ENCODE peak calls at places on chromosomes 4 and X, in four cellular contexts. I is psoas muscle, A is mammary epithelial cell, V is Panc1. E is an unnamed sample.

GRCh38 chr4:94548571-94548970 is 96.8 kb downstream of the PDLIM5 start:
- DNase-seq in V (peak; percentile 24), A (peak; percentile 90), I (no peak), E (no peak)

GRCh38 chr4:52545099-52546069 is 113.7 kb downstream of the USP46 start:
- DNase-seq in I (peak; percentile 57), A (peak; percentile 49), V (peak; percentile 61), E (peak; percentile 19)

GRCh38 chrX:113986427-113986826 is 597.5 kb upstream of the HTR2C start:
- DNase-seq in V (no peak), I (no peak), A (no peak), E (no peak)

GRCh38 chrX:65608021-65608420 is 59.4 kb upstream of the MSN start:
- DNase-seq in A (no peak), I (no peak), V (no peak), E (no peak)

GRCh38 chr4:184019667-184020665 is 114.9 kb downstream of the STOX2 start:
- DNase-seq in V (no peak), A (no peak), I (no peak), E (no peak)

GRCh38 chrX:39975094-39975865 is 122.5 kb downstream of the BCOR start:
- DNase-seq in V (no peak), A (peak; percentile 58), I (no peak), E (no peak)

GRCh38 chr4:972651-973424 is 531 bp downstream of the DGKQ start:
- DNase-seq in V (no peak), A (peak; percentile 39), I (peak; percentile 55), E (no peak)

GRCh38 chrX:132364313-132364712 is 124.5 kb downstream of the MBNL3 start:
- DNase-seq in A (peak; percentile 4), I (no peak), V (no peak), E (no peak)

GRCh38 chr4:2105559-2105958 is 46.4 kb downstream of the NAT8L start:
- DNase-seq in A (no peak), V (no peak), I (no peak), E (no peak)

GRCh38 chrX:140933056-140933455 is 69.3 kb upstream of the SPANXB1 start:
- DNase-seq in V (no peak), A (no peak), I (no peak), E (no peak)

GRCh38 chr4:150581206-150581605 is 745 bp upstream of the MAB21L2 start:
- DNase-seq in I (no peak), V (no peak), A (no peak), E (no peak)

GRCh38 chrX:134600714-134601113 is 57.6 kb downstream of the PLAC1 start:
- DNase-seq in A (peak; percentile 28), V (no peak), I (no peak), E (no peak)

GRCh38 chrX:152520653-152521052 is 69.5 kb upstream of the GABRA3 start:
- DNase-seq in I (no peak), A (no peak), V (no peak), E (no peak)

DNA sequence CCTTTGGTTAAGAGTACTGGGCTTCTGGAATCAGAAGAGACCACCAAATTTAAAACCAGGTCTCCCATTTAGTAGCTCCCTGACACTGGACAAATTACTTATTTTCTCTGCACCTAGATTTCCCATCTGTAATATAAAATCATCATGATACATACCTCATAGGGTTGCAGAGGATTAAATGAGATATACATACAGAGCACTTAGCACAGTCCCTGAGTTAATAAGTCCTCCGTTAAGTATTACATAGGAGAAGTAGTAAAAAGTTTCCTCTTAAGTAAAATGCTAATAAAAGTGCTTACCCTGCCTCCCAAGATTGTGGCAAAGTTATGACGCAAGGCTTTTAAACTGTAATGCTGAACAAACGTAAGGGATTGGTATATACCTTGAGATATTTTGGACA is 539 bp upstream of the CHIC1 start:
- DNase-seq in I (no peak), V (no peak), A (no peak), E (no peak)
- H3K27ac ChIP-seq in I (peak overlapping the region; percentile 41), V (peak overlapping the region; percentile 91), A (peak overlapping the region; percentile 20), E (peak overlapping the region; percentile 84)

GRCh38 chr4:74433043-74433442 is 11.9 kb upstream of the AREG start:
- DNase-seq in V (no peak), A (no peak), I (no peak), E (no peak)

GRCh38 chr4:74435296-74435695 is 9.6 kb upstream of the AREG start:
- DNase-seq in I (no peak), V (no peak), A (no peak), E (no peak)

GRCh38 chr4:74437866-74438265 is 7.1 kb upstream of the AREG start:
- DNase-seq in V (no peak), A (no peak), I (no peak), E (no peak)

GRCh38 chr4:74431113-74431826 is 13.7 kb upstream of the AREG start:
- DNase-seq in V (no peak), A (peak; percentile 77), I (no peak), E (no peak)

DNA sequence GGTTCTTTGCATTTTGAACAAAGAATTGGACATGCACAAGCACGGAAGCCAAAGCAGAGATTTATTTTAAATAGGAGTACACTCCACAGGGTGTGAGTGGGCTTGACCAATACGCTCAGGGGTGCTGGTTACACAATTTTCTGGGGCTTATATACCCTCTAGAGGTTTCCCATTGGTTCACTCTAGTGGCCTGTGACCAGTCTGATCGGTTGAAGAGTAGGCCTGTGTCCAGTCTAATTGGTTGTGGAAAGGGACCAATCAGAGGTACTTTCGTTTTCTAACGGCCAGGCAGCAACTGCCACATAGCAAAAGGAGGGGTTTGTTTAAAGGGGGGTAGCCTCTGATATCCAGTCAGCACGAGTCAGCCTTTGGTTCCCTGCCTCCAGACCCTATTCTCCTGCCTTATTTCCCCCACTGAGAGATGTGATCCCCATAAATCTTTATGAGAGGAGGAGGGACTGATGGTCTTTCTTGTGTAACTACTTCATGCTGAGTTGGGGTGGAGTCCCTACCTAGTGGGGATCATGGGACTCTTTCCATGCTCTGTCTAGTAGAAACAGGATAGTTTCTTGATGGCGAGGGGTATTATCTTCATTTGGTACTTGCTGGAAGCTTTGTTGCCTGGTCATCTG is 11.3 kb upstream of the AREG start:
- DNase-seq in I (no peak), V (no peak), A (no peak), E (no peak)
- H3K27ac ChIP-seq in I (no peak overlapping the region), V (no peak overlapping the region), A (peak overlapping the region; percentile 95), E (no peak overlapping the region)

DNA sequence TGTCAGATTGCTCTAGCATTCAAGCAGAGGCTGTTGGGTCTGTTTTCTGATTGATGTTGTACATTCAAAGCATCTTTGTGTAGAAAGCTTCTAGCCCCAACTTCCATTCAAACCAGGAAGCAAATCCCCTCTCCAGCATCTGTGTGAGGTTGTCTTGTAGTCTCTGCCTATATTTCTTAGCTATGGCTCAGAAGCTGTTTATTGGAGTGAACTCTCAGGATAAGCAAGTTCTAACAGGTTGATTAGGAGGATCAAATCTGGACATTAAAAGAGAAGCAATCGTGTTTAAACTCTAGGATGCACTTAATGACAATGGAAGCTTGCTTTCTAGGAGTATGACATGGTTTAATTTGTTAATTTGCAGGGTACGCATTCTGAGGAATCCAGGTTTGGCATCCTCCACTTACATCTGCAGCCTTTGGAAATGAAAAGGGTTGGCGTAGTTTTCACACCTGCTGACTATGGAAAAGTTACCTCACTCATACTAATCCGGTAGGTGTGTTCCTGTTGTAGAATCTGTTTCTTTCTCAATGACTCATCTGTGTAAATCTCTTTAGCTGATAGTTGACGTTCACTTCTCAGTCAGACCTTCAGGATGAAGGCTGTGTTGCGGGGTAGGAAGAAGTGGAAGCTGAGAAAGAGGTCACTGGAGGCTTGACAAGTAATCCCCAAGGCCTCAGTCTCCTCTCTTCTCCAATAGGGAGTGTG is 88.0 kb upstream of the TLR2 start:
- DNase-seq in A (peak; percentile 12), V (no peak), I (no peak), E (no peak)
- H3K27ac ChIP-seq in A (no peak overlapping the region), V (no peak overlapping the region), I (no peak overlapping the region), E (no peak overlapping the region)

DNA sequence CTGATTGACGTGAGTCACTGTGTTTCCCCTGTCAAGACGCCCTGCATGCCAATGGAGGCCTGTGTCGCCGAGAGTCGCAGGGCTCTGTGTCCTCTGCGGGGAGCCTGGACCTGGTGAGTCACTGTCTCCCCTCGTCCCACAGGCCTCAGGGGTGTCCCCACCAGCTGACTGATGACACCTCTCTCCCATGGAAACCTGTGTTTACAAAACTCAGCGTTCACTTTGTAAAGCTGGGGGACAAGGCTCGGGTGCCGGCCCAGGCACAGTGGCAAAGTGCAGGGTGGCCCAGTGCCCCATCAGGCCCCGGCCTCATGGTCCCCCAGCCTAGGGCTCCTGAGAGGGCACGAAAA is 21.2 kb upstream of the HGFAC start:
- DNase-seq in A (no peak), I (peak; percentile 4), V (no peak), E (no peak)
- H3K27ac ChIP-seq in A (no peak overlapping the region), I (no peak overlapping the region), V (no peak overlapping the region), E (no peak overlapping the region)

GRCh38 chr4:140153744-140154571 is at the start of gene MAML3:
- DNase-seq in V (no peak), I (peak; percentile 96), A (peak; percentile 95), E (peak; percentile 84)

GRCh38 chr4:140157341-140157740 is 3.4 kb upstream of the MAML3 start:
- DNase-seq in A (no peak), V (no peak), I (no peak), E (no peak)

GRCh38 chr4:140158234-140159030 is 4.4 kb upstream of the MAML3 start:
- DNase-seq in V (no peak), I (no peak), A (no peak), E (no peak)

GRCh38 chr4:140154572-140154891 is 548 bp upstream of the MAML3 start:
- DNase-seq in I (no peak), A (no peak), V (no peak), E (no peak)

DNA sequence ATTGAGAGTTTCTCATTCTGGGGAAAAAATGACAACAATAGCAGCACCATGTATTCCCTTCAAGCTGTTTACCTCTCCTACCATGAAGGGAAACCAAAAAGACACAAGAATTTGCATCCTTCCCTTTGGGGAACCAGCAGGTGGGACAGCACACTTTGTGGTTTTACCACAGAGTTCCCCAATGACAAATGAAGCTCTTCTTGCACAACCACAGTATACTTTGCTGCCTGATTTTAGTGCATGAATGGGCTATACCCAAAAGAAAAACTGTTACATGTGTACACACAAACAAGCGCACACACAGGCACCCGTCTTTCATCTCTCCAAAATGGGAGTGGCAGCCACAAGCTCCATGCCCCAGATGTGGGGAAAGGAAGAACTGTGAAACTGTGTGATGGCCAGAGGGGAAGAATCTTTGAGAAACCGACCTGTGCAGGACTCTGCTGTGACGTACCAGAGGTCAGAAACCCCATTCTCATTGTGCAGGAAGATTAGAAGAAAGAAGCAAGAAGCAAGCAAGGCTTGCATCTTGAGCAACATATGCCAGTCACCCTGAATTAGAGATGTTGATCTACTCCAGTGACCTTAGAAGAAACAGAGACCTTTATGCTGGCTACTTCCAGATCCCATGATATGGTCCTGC is 2.7 kb upstream of the MAML3 start:
- DNase-seq in V (no peak), I (no peak), A (no peak), E (no peak)
- H3K27ac ChIP-seq in V (no peak overlapping the region), I (no peak overlapping the region), A (no peak overlapping the region), E (no peak overlapping the region)

GRCh38 chr4:182510836-182511235 is 267.6 kb downstream of the TENM3 start:
- DNase-seq in I (no peak), V (no peak), A (no peak), E (no peak)

GRCh38 chr4:182513534-182514291 is 270.5 kb downstream of the TENM3 start:
- DNase-seq in A (no peak), I (no peak), V (no peak), E (no peak)

GRCh38 chr4:182502074-182502473 is 258.9 kb downstream of the TENM3 start:
- DNase-seq in A (no peak), I (no peak), V (no peak), E (no peak)

GRCh38 chr4:182504440-182504839 is 261.2 kb downstream of the TENM3 start:
- DNase-seq in V (no peak), A (no peak), I (no peak), E (no peak)

GRCh38 chr4:182507808-182508207 is 264.6 kb downstream of the TENM3 start:
- DNase-seq in V (no peak), A (no peak), I (no peak), E (no peak)
- H3K27ac ChIP-seq in V (no peak overlapping the region), A (no peak overlapping the region), I (no peak overlapping the region), E (no peak overlapping the region)

E was measured in substantia nigra.